ENCODE peak calls at places on chromosomes 1 and 21, in nine cellular contexts. N, B, G, K, R, L, D, S and Y are unnamed samples.

GRCh38 chr1:115324649-115325420 is 13.2 kb downstream of the NGF start:
- DNase-seq in N (no peak), B (no peak), G (no peak), K (no peak), R (no peak), L (no peak), D (no peak), S (no peak), Y (no peak)

GRCh38 chr21:14901482-14901958 is 163.3 kb downstream of the NRIP1 start:
- DNase-seq in N (no peak), B (no peak), G (peak), K (no peak), R (no peak), L (peak), D (no peak), S (peak), Y (no peak)

GRCh38 chr1:213135572-213135971 is 84.5 kb downstream of the RPS6KC1 start:
- DNase-seq in N (no peak), B (no peak), G (no peak), K (no peak), R (no peak), L (no peak), D (no peak), S (no peak), Y (peak)

GRCh38 chr1:41171266-41171874 is 70.7 kb downstream of the SCMH1 start:
- DNase-seq in N (no peak), B (no peak), G (no peak), K (no peak), R (no peak), L (no peak), D (no peak), S (no peak), Y (no peak)

GRCh38 chr1:23344987-23345472 is 946 bp upstream of the HNRNPR start:
- DNase-seq in N (no peak), B (no peak), G (no peak), K (no peak), R (no peak), L (peak), D (no peak), S (no peak), Y (no peak)

GRCh38 chr1:3312894-3313578 is 141.4 kb upstream of the ARHGEF16 start:
- DNase-seq in N (peak), B (peak), G (peak), K (peak), R (peak), L (peak), D (peak), S (no peak), Y (peak)

GRCh38 chr1:207848234-207848633 is 62.7 kb downstream of the CD34 start:
- DNase-seq in N (no peak), B (no peak), G (peak), K (no peak), R (peak), L (peak), D (peak), S (no peak), Y (no peak)

GRCh38 chr1:118940957-118941356 is 47.2 kb downstream of the TBX15 start:
- DNase-seq in N (no peak), B (no peak), G (no peak), K (no peak), R (no peak), L (no peak), D (no peak), S (no peak), Y (no peak)